ENCODE peak calls at places on chromosomes 7 and 10, in six cellular contexts. One of them, this sample, is unnamed.

GRCh38 chr10:35875281-35875680 is 233.2 kb upstream of the FZD8 start:
- DNase-seq in A172: peak
- DNase-seq in renal cortical epithelial cell: peak
- DNase-seq in GM12865: no peak
- DNase-seq in epithelial cell of prostate: no peak
- DNase-seq in substantia nigra: no peak
- DNase-seq in this sample: no peak

GRCh38 chr7:131623154-131623553 is 66.7 kb upstream of the PODXL start:
- DNase-seq in A172: peak
- DNase-seq in renal cortical epithelial cell: no peak
- DNase-seq in GM12865: no peak
- DNase-seq in epithelial cell of prostate: no peak
- DNase-seq in substantia nigra: no peak
- DNase-seq in this sample: no peak

GRCh38 chr7:104005197-104005596 is 15.7 kb upstream of the RELN start:
- DNase-seq in A172: peak
- DNase-seq in renal cortical epithelial cell: no peak
- DNase-seq in GM12865: no peak
- DNase-seq in epithelial cell of prostate: no peak
- DNase-seq in substantia nigra: no peak
- DNase-seq in this sample: no peak

GRCh38 chr7:55366461-55367138 is 1.5 kb downstream of the LANCL2 start:
- DNase-seq in A172: peak
- DNase-seq in renal cortical epithelial cell: peak
- DNase-seq in GM12865: peak
- DNase-seq in epithelial cell of prostate: no peak
- DNase-seq in substantia nigra: no peak
- DNase-seq in this sample: no peak

GRCh38 chr7:150939052-150939810 is 38.9 kb downstream of the KCNH2 start:
- DNase-seq in A172: no peak
- DNase-seq in renal cortical epithelial cell: no peak
- DNase-seq in GM12865: no peak
- DNase-seq in epithelial cell of prostate: no peak
- DNase-seq in substantia nigra: no peak
- DNase-seq in this sample: no peak

GRCh38 chr7:112202819-112203218 is 3.4 kb downstream of the DOCK4 start:
- DNase-seq in A172: no peak
- DNase-seq in renal cortical epithelial cell: peak
- DNase-seq in GM12865: peak
- DNase-seq in epithelial cell of prostate: no peak
- DNase-seq in substantia nigra: no peak
- DNase-seq in this sample: no peak

GRCh38 chr7:109699661-109700060 is 1130.0 kb downstream of the DNAJB9 start:
- DNase-seq in A172: no peak
- DNase-seq in renal cortical epithelial cell: no peak
- DNase-seq in GM12865: no peak
- DNase-seq in epithelial cell of prostate: no peak
- DNase-seq in substantia nigra: no peak
- DNase-seq in this sample: no peak

GRCh38 chr7:98700533-98700932 is 83.4 kb downstream of the NPTX2 start:
- DNase-seq in A172: no peak
- DNase-seq in renal cortical epithelial cell: no peak
- DNase-seq in GM12865: no peak
- DNase-seq in epithelial cell of prostate: no peak
- DNase-seq in substantia nigra: no peak
- DNase-seq in this sample: no peak

GRCh38 chr10:108545921-108546320 is 1377.4 kb downstream of the XPNPEP1 start:
- DNase-seq in A172: no peak
- DNase-seq in renal cortical epithelial cell: no peak
- DNase-seq in GM12865: peak
- DNase-seq in epithelial cell of prostate: no peak
- DNase-seq in substantia nigra: no peak
- DNase-seq in this sample: no peak

GRCh38 chr7:81407094-81407493 is 362.8 kb downstream of the HGF start:
- DNase-seq in A172: no peak
- DNase-seq in renal cortical epithelial cell: no peak
- DNase-seq in GM12865: no peak
- DNase-seq in epithelial cell of prostate: no peak
- DNase-seq in substantia nigra: no peak
- DNase-seq in this sample: peak

GRCh38 chr7:69599211-69599878 is 1.1 kb downstream of the AUTS2 start:
- DNase-seq in A172: peak
- DNase-seq in renal cortical epithelial cell: peak
- DNase-seq in GM12865: peak
- DNase-seq in epithelial cell of prostate: no peak
- DNase-seq in substantia nigra: no peak
- DNase-seq in this sample: no peak

This sample was measured in BJ.